ENCODE peak calls at places on chromosomes 7 and 10, in four cellular contexts. K is foreskin keratinocyte; A is occipital lobe; V is stimulated activated CD8-positive, alpha-beta memory T cell treated with anti-CD3 and anti-CD28 coated beads, Interleukin-2, amount 100 ng/mL, for 1 hour. F is an unnamed sample.

GRCh38 chr10:58266003-58266825 is 1.5 kb downstream of the IPMK start:
- DNase-seq in K (peak), A (no peak), V (no peak), F (peak)

GRCh38 chr10:76302936-76303656 is 871.7 kb downstream of the LRMDA start:
- DNase-seq in V (no peak), K (peak), A (no peak), F (no peak)

GRCh38 chr7:101165075-101165957 is at the start of gene VGF:
- DNase-seq in V (peak), A (peak), K (peak), F (peak)

GRCh38 chr10:42177077-42177792 is 461.1 kb downstream of the ZNF33B start:
- DNase-seq in V (no peak), K (no peak), A (no peak), F (no peak)

GRCh38 chr10:100997364-100998182 is 2.0 kb upstream of the LZTS2 start:
- DNase-seq in A (peak), V (peak), K (peak), F (peak)

GRCh38 chr7:5766321-5766761 is 15.1 kb downstream of the RNF216 start:
- DNase-seq in K (peak), V (no peak), A (no peak), F (no peak)

GRCh38 chr7:144415858-144416257 is 12.4 kb upstream of the NOBOX start:
- DNase-seq in A (no peak), K (no peak), V (no peak), F (no peak)

GRCh38 chr7:149772821-149773425 is 465 bp downstream of the ZNF467 start:
- DNase-seq in K (no peak), V (peak), A (no peak), F (no peak)

GRCh38 chr10:101693701-101694055 is 1.3 kb downstream of the FBXW4 start:
- DNase-seq in K (no peak), V (no peak), A (peak), F (no peak)

GRCh38 chr10:113006656-113007342 is 56.8 kb downstream of the TCF7L2 start:
- DNase-seq in V (no peak), A (no peak), K (no peak), F (no peak)

GRCh38 chr10:128606041-128606440 is 479.8 kb upstream of the MKI67 start:
- DNase-seq in K (peak), V (no peak), A (no peak), F (no peak)

GRCh38 chr7:35650751-35651150 is 44.2 kb downstream of the HERPUD2 start:
- DNase-seq in K (no peak), V (no peak), A (no peak), F (no peak)

GRCh38 chr7:116271980-116272886 is 61.9 kb downstream of the TES start:
- DNase-seq in A (peak), V (no peak), K (peak), F (peak)

GRCh38 chr7:43496596-43496995 is 86.3 kb upstream of the STK17A start:
- DNase-seq in A (no peak), V (no peak), K (no peak), F (no peak)

GRCh38 chr10:72086466-72087391 is 1.6 kb downstream of the SPOCK2 start:
- DNase-seq in A (no peak), V (peak), K (no peak), F (no peak)

GRCh38 chr7:142542097-142542496 is 207.2 kb upstream of the PRSS1 start:
- DNase-seq in K (no peak), A (no peak), V (no peak), F (no peak)

GRCh38 chr10:114928818-114929217 is 9.2 kb upstream of the TRUB1 start:
- DNase-seq in K (no peak), V (no peak), A (no peak), F (no peak)

GRCh38 chr7:116454377-116454776 is 45.2 kb upstream of the CAV2 start:
- DNase-seq in K (no peak), V (no peak), A (no peak), F (no peak)

GRCh38 chr7:151018421-151019129 is 5.7 kb downstream of the ATG9B start:
- DNase-seq in K (no peak), A (no peak), V (no peak), F (no peak)

GRCh38 chr10:32929634-32930033 is 28.4 kb downstream of the ITGB1 start:
- DNase-seq in K (no peak), V (no peak), A (no peak), F (peak)

GRCh38 chr7:17986826-17987225 is 40.8 kb downstream of the PRPS1L1 start:
- DNase-seq in A (no peak), K (peak), V (no peak), F (no peak)

GRCh38 chr10:13056461-13057077 is 43.4 kb upstream of the OPTN start:
- DNase-seq in V (no peak), K (no peak), A (no peak), F (peak)

GRCh38 chr7:37377231-37377630 is 71.4 kb downstream of the ELMO1 start:
- DNase-seq in A (no peak), K (no peak), V (no peak), F (no peak)

GRCh38 chr7:151876899-151877777 is at the start of gene PRKAG2:
- DNase-seq in A (no peak), V (peak), K (peak), F (peak)

GRCh38 chr10:6173203-6173602 is 29.5 kb upstream of the PFKFB3 start:
- DNase-seq in K (no peak), V (peak), A (no peak), F (no peak)

GRCh38 chr10:75269605-75270004 is 33.8 kb upstream of the COMTD1 start:
- DNase-seq in A (no peak), K (no peak), V (no peak), F (no peak)

GRCh38 chr10:13907570-13907969 is 320.8 kb downstream of the PRPF18 start:
- DNase-seq in A (no peak), K (no peak), V (no peak), F (no peak)

GRCh38 chr7:129308047-129308446 is 83.2 kb downstream of the AHCYL2 start:
- DNase-seq in K (peak), V (no peak), A (no peak), F (peak)

GRCh38 chr7:2567663-2568238 is 9.0 kb downstream of the IQCE start:
- DNase-seq in K (no peak), A (peak), V (no peak), F (no peak)

GRCh38 chr10:19874791-19875190 is 58.6 kb downstream of the PLXDC2 start:
- DNase-seq in A (no peak), K (peak), V (no peak), F (peak)

GRCh38 chr10:844552-844951 is 87.0 kb downstream of the LARP4B start:
- DNase-seq in V (no peak), A (no peak), K (no peak), F (no peak)

GRCh38 chr7:12990440-12990839 is 303.0 kb downstream of the ARL4A start:
- DNase-seq in V (no peak), K (no peak), A (no peak), F (no peak)

GRCh38 chr7:30929686-30930085 is 18.0 kb downstream of the AQP1 start:
- DNase-seq in K (no peak), A (no peak), V (no peak), F (no peak)

GRCh38 chr7:37540917-37541316 is 92.3 kb upstream of the ELMO1 start:
- DNase-seq in K (no peak), V (no peak), A (no peak), F (no peak)

GRCh38 chr10:35690534-35690933 is 48.4 kb upstream of the FZD8 start:
- DNase-seq in V (no peak), A (no peak), K (no peak), F (no peak)

GRCh38 chr7:31633894-31634494 is 53.0 kb upstream of the PPP1R17 start:
- DNase-seq in A (peak), K (peak), V (no peak), F (peak)

F was measured in mammary epithelial cell.